ENCODE peak calls at places on chromosome 15, in nine cellular contexts. One of them, this sample, is unnamed.

GRCh38 chr15:74584204-74584603 is 31.4 kb upstream of the CLK3 start:
- DNase-seq in mucosa of descending colon: no peak
- DNase-seq in HT-29: no peak
- DNase-seq in stimulated activated naive CD8-positive, alpha-beta T cell treated with anti-CD3 and anti-CD28 coated beads, Interleukin-15, Interleukin-2, amounts not matched to agents 100 U/mL and 50 U/mL, for 24 hours: no peak
- DNase-seq in stimulated activated CD4-positive, alpha-beta T cell treated with anti-CD3 and anti-CD28 coated beads, TNF-alpha, amount 100 ng/mL, for 4 hours: no peak
- DNase-seq in NCI-H460: no peak
- DNase-seq in heart left ventricle: no peak
- DNase-seq in naive thymus-derived CD4-positive, alpha-beta T cell: no peak
- DNase-seq in HFF-Myc: no peak
- DNase-seq in this sample: no peak

GRCh38 chr15:88646088-88646405 is 7.2 kb downstream of the ISG20 start:
- DNase-seq in HT-29: no peak
- DNase-seq in stimulated activated CD4-positive, alpha-beta T cell treated with anti-CD3 and anti-CD28 coated beads, TNF-alpha, amount 100 ng/mL, for 4 hours: no peak
- DNase-seq in HFF-Myc: no peak
- DNase-seq in mucosa of descending colon: no peak
- DNase-seq in naive thymus-derived CD4-positive, alpha-beta T cell: no peak
- DNase-seq in stimulated activated naive CD8-positive, alpha-beta T cell treated with anti-CD3 and anti-CD28 coated beads, Interleukin-15, Interleukin-2, amounts not matched to agents 100 U/mL and 50 U/mL, for 24 hours: no peak
- DNase-seq in NCI-H460: no peak
- DNase-seq in heart left ventricle: no peak
- DNase-seq in this sample: no peak

GRCh38 chr15:74768771-74769342 is 13.0 kb upstream of the CSK start:
- DNase-seq in HFF-Myc: no peak
- DNase-seq in naive thymus-derived CD4-positive, alpha-beta T cell: peak; percentile 49
- DNase-seq in stimulated activated naive CD8-positive, alpha-beta T cell treated with anti-CD3 and anti-CD28 coated beads, Interleukin-15, Interleukin-2, amounts not matched to agents 100 U/mL and 50 U/mL, for 24 hours: peak; percentile 78
- DNase-seq in NCI-H460: peak; percentile 65
- DNase-seq in stimulated activated CD4-positive, alpha-beta T cell treated with anti-CD3 and anti-CD28 coated beads, TNF-alpha, amount 100 ng/mL, for 4 hours: peak; percentile 39
- DNase-seq in mucosa of descending colon: peak; percentile 65
- DNase-seq in heart left ventricle: peak; percentile 57
- DNase-seq in HT-29: peak; percentile 75
- DNase-seq in this sample: peak; percentile 24

GRCh38 chr15:98875309-98875708 is 132.3 kb downstream of the PGPEP1L start:
- DNase-seq in stimulated activated naive CD8-positive, alpha-beta T cell treated with anti-CD3 and anti-CD28 coated beads, Interleukin-15, Interleukin-2, amounts not matched to agents 100 U/mL and 50 U/mL, for 24 hours: no peak
- DNase-seq in HFF-Myc: no peak
- DNase-seq in NCI-H460: no peak
- DNase-seq in naive thymus-derived CD4-positive, alpha-beta T cell: no peak
- DNase-seq in mucosa of descending colon: no peak
- DNase-seq in HT-29: no peak
- DNase-seq in stimulated activated CD4-positive, alpha-beta T cell treated with anti-CD3 and anti-CD28 coated beads, TNF-alpha, amount 100 ng/mL, for 4 hours: no peak
- DNase-seq in heart left ventricle: no peak
- DNase-seq in this sample: no peak

GRCh38 chr15:35546581-35547381 is 816 bp upstream of the DPH6 start:
- DNase-seq in HT-29: no peak
- DNase-seq in heart left ventricle: no peak
- DNase-seq in naive thymus-derived CD4-positive, alpha-beta T cell: no peak
- DNase-seq in NCI-H460: no peak
- DNase-seq in HFF-Myc: no peak
- DNase-seq in stimulated activated CD4-positive, alpha-beta T cell treated with anti-CD3 and anti-CD28 coated beads, TNF-alpha, amount 100 ng/mL, for 4 hours: no peak
- DNase-seq in mucosa of descending colon: no peak
- DNase-seq in stimulated activated naive CD8-positive, alpha-beta T cell treated with anti-CD3 and anti-CD28 coated beads, Interleukin-15, Interleukin-2, amounts not matched to agents 100 U/mL and 50 U/mL, for 24 hours: peak; percentile 6
- DNase-seq in this sample: no peak

GRCh38 chr15:43776718-43777292 is at the start of gene ELL3:
- DNase-seq in naive thymus-derived CD4-positive, alpha-beta T cell: peak; percentile 73
- DNase-seq in HFF-Myc: no peak
- DNase-seq in mucosa of descending colon: peak; percentile 92
- DNase-seq in stimulated activated CD4-positive, alpha-beta T cell treated with anti-CD3 and anti-CD28 coated beads, TNF-alpha, amount 100 ng/mL, for 4 hours: peak; percentile 69
- DNase-seq in HT-29: peak; percentile 94
- DNase-seq in stimulated activated naive CD8-positive, alpha-beta T cell treated with anti-CD3 and anti-CD28 coated beads, Interleukin-15, Interleukin-2, amounts not matched to agents 100 U/mL and 50 U/mL, for 24 hours: peak; percentile 85
- DNase-seq in heart left ventricle: peak; percentile 78
- DNase-seq in NCI-H460: peak; percentile 73
- DNase-seq in this sample: no peak

GRCh38 chr15:92159906-92160841 is 233.5 kb upstream of the ST8SIA2 start:
- DNase-seq in HFF-Myc: no peak
- DNase-seq in NCI-H460: no peak
- DNase-seq in stimulated activated naive CD8-positive, alpha-beta T cell treated with anti-CD3 and anti-CD28 coated beads, Interleukin-15, Interleukin-2, amounts not matched to agents 100 U/mL and 50 U/mL, for 24 hours: no peak
- DNase-seq in mucosa of descending colon: no peak
- DNase-seq in stimulated activated CD4-positive, alpha-beta T cell treated with anti-CD3 and anti-CD28 coated beads, TNF-alpha, amount 100 ng/mL, for 4 hours: no peak
- DNase-seq in HT-29: no peak
- DNase-seq in heart left ventricle: no peak
- DNase-seq in naive thymus-derived CD4-positive, alpha-beta T cell: no peak
- DNase-seq in this sample: no peak

GRCh38 chr15:64430000-64430735 is 30.2 kb upstream of the ZNF609 start:
- DNase-seq in HT-29: no peak
- DNase-seq in mucosa of descending colon: no peak
- DNase-seq in stimulated activated naive CD8-positive, alpha-beta T cell treated with anti-CD3 and anti-CD28 coated beads, Interleukin-15, Interleukin-2, amounts not matched to agents 100 U/mL and 50 U/mL, for 24 hours: no peak
- DNase-seq in NCI-H460: no peak
- DNase-seq in stimulated activated CD4-positive, alpha-beta T cell treated with anti-CD3 and anti-CD28 coated beads, TNF-alpha, amount 100 ng/mL, for 4 hours: no peak
- DNase-seq in HFF-Myc: peak; percentile 88
- DNase-seq in heart left ventricle: peak; percentile 22
- DNase-seq in naive thymus-derived CD4-positive, alpha-beta T cell: peak; percentile 80
- DNase-seq in this sample: peak; percentile 89

GRCh38 chr15:88612186-88612796 is 8.8 kb upstream of the AEN start:
- DNase-seq in NCI-H460: no peak
- DNase-seq in stimulated activated naive CD8-positive, alpha-beta T cell treated with anti-CD3 and anti-CD28 coated beads, Interleukin-15, Interleukin-2, amounts not matched to agents 100 U/mL and 50 U/mL, for 24 hours: no peak
- DNase-seq in mucosa of descending colon: no peak
- DNase-seq in heart left ventricle: no peak
- DNase-seq in naive thymus-derived CD4-positive, alpha-beta T cell: no peak
- DNase-seq in HFF-Myc: no peak
- DNase-seq in stimulated activated CD4-positive, alpha-beta T cell treated with anti-CD3 and anti-CD28 coated beads, TNF-alpha, amount 100 ng/mL, for 4 hours: no peak
- DNase-seq in HT-29: no peak
- DNase-seq in this sample: no peak

GRCh38 chr15:98174286-98174685 is 213.8 kb downstream of the ARRDC4 start:
- DNase-seq in NCI-H460: no peak
- DNase-seq in mucosa of descending colon: no peak
- DNase-seq in naive thymus-derived CD4-positive, alpha-beta T cell: no peak
- DNase-seq in HFF-Myc: no peak
- DNase-seq in heart left ventricle: no peak
- DNase-seq in stimulated activated naive CD8-positive, alpha-beta T cell treated with anti-CD3 and anti-CD28 coated beads, Interleukin-15, Interleukin-2, amounts not matched to agents 100 U/mL and 50 U/mL, for 24 hours: no peak
- DNase-seq in HT-29: peak; percentile 21
- DNase-seq in stimulated activated CD4-positive, alpha-beta T cell treated with anti-CD3 and anti-CD28 coated beads, TNF-alpha, amount 100 ng/mL, for 4 hours: no peak
- DNase-seq in this sample: no peak

GRCh38 chr15:25597576-25597975 is 158.8 kb upstream of the UBE3A start:
- DNase-seq in mucosa of descending colon: no peak
- DNase-seq in stimulated activated CD4-positive, alpha-beta T cell treated with anti-CD3 and anti-CD28 coated beads, TNF-alpha, amount 100 ng/mL, for 4 hours: no peak
- DNase-seq in NCI-H460: no peak
- DNase-seq in naive thymus-derived CD4-positive, alpha-beta T cell: no peak
- DNase-seq in HT-29: no peak
- DNase-seq in HFF-Myc: no peak
- DNase-seq in heart left ventricle: no peak
- DNase-seq in stimulated activated naive CD8-positive, alpha-beta T cell treated with anti-CD3 and anti-CD28 coated beads, Interleukin-15, Interleukin-2, amounts not matched to agents 100 U/mL and 50 U/mL, for 24 hours: no peak
- DNase-seq in this sample: no peak

GRCh38 chr15:48331796-48332641 is 790 bp downstream of the DUT start:
- DNase-seq in heart left ventricle: peak; percentile 83
- DNase-seq in stimulated activated naive CD8-positive, alpha-beta T cell treated with anti-CD3 and anti-CD28 coated beads, Interleukin-15, Interleukin-2, amounts not matched to agents 100 U/mL and 50 U/mL, for 24 hours: peak; percentile 82
- DNase-seq in NCI-H460: peak; percentile 39
- DNase-seq in stimulated activated CD4-positive, alpha-beta T cell treated with anti-CD3 and anti-CD28 coated beads, TNF-alpha, amount 100 ng/mL, for 4 hours: peak; percentile 53
- DNase-seq in mucosa of descending colon: peak; percentile 81
- DNase-seq in HT-29: peak; percentile 38
- DNase-seq in naive thymus-derived CD4-positive, alpha-beta T cell: peak; percentile 59
- DNase-seq in HFF-Myc: peak; percentile 38
- DNase-seq in this sample: no peak

GRCh38 chr15:58546635-58547627 is 115.1 kb downstream of the LIPC start:
- DNase-seq in naive thymus-derived CD4-positive, alpha-beta T cell: no peak
- DNase-seq in stimulated activated CD4-positive, alpha-beta T cell treated with anti-CD3 and anti-CD28 coated beads, TNF-alpha, amount 100 ng/mL, for 4 hours: no peak
- DNase-seq in heart left ventricle: peak; percentile 65
- DNase-seq in stimulated activated naive CD8-positive, alpha-beta T cell treated with anti-CD3 and anti-CD28 coated beads, Interleukin-15, Interleukin-2, amounts not matched to agents 100 U/mL and 50 U/mL, for 24 hours: no peak
- DNase-seq in HFF-Myc: peak; percentile 41
- DNase-seq in mucosa of descending colon: no peak
- DNase-seq in HT-29: peak; percentile 45
- DNase-seq in NCI-H460: no peak
- DNase-seq in this sample: no peak

GRCh38 chr15:42404461-42405235 is 45.3 kb downstream of the CAPN3 start:
- DNase-seq in stimulated activated CD4-positive, alpha-beta T cell treated with anti-CD3 and anti-CD28 coated beads, TNF-alpha, amount 100 ng/mL, for 4 hours: no peak
- DNase-seq in heart left ventricle: no peak
- DNase-seq in HT-29: no peak
- DNase-seq in HFF-Myc: no peak
- DNase-seq in mucosa of descending colon: no peak
- DNase-seq in NCI-H460: no peak
- DNase-seq in naive thymus-derived CD4-positive, alpha-beta T cell: no peak
- DNase-seq in stimulated activated naive CD8-positive, alpha-beta T cell treated with anti-CD3 and anti-CD28 coated beads, Interleukin-15, Interleukin-2, amounts not matched to agents 100 U/mL and 50 U/mL, for 24 hours: no peak
- DNase-seq in this sample: no peak

GRCh38 chr15:42619641-42620371 is 44.4 kb downstream of the STARD9 start:
- DNase-seq in mucosa of descending colon: no peak
- DNase-seq in HFF-Myc: no peak
- DNase-seq in naive thymus-derived CD4-positive, alpha-beta T cell: no peak
- DNase-seq in stimulated activated naive CD8-positive, alpha-beta T cell treated with anti-CD3 and anti-CD28 coated beads, Interleukin-15, Interleukin-2, amounts not matched to agents 100 U/mL and 50 U/mL, for 24 hours: no peak
- DNase-seq in heart left ventricle: no peak
- DNase-seq in NCI-H460: no peak
- DNase-seq in HT-29: no peak
- DNase-seq in stimulated activated CD4-positive, alpha-beta T cell treated with anti-CD3 and anti-CD28 coated beads, TNF-alpha, amount 100 ng/mL, for 4 hours: no peak
- DNase-seq in this sample: no peak

GRCh38 chr15:62362608-62363007 is 197.5 kb upstream of the C2CD4B start:
- DNase-seq in HT-29: no peak
- DNase-seq in mucosa of descending colon: no peak
- DNase-seq in naive thymus-derived CD4-positive, alpha-beta T cell: no peak
- DNase-seq in stimulated activated CD4-positive, alpha-beta T cell treated with anti-CD3 and anti-CD28 coated beads, TNF-alpha, amount 100 ng/mL, for 4 hours: no peak
- DNase-seq in HFF-Myc: no peak
- DNase-seq in heart left ventricle: no peak
- DNase-seq in NCI-H460: no peak
- DNase-seq in stimulated activated naive CD8-positive, alpha-beta T cell treated with anti-CD3 and anti-CD28 coated beads, Interleukin-15, Interleukin-2, amounts not matched to agents 100 U/mL and 50 U/mL, for 24 hours: no peak
- DNase-seq in this sample: no peak

GRCh38 chr15:96416934-96417759 is 86.6 kb downstream of the NR2F2 start:
- DNase-seq in mucosa of descending colon: no peak
- DNase-seq in HFF-Myc: no peak
- DNase-seq in stimulated activated CD4-positive, alpha-beta T cell treated with anti-CD3 and anti-CD28 coated beads, TNF-alpha, amount 100 ng/mL, for 4 hours: no peak
- DNase-seq in heart left ventricle: no peak
- DNase-seq in NCI-H460: no peak
- DNase-seq in HT-29: no peak
- DNase-seq in stimulated activated naive CD8-positive, alpha-beta T cell treated with anti-CD3 and anti-CD28 coated beads, Interleukin-15, Interleukin-2, amounts not matched to agents 100 U/mL and 50 U/mL, for 24 hours: no peak
- DNase-seq in naive thymus-derived CD4-positive, alpha-beta T cell: no peak
- DNase-seq in this sample: no peak

GRCh38 chr15:34610388-34610787 is 26.9 kb upstream of the GOLGA8B start:
- DNase-seq in stimulated activated CD4-positive, alpha-beta T cell treated with anti-CD3 and anti-CD28 coated beads, TNF-alpha, amount 100 ng/mL, for 4 hours: no peak
- DNase-seq in stimulated activated naive CD8-positive, alpha-beta T cell treated with anti-CD3 and anti-CD28 coated beads, Interleukin-15, Interleukin-2, amounts not matched to agents 100 U/mL and 50 U/mL, for 24 hours: no peak
- DNase-seq in NCI-H460: peak; percentile 11
- DNase-seq in naive thymus-derived CD4-positive, alpha-beta T cell: peak; percentile 14
- DNase-seq in mucosa of descending colon: no peak
- DNase-seq in HT-29: peak; percentile 45
- DNase-seq in HFF-Myc: no peak
- DNase-seq in heart left ventricle: no peak
- DNase-seq in this sample: no peak

GRCh38 chr15:66261056-66261455 is 7.5 kb upstream of the MEGF11 start:
- DNase-seq in mucosa of descending colon: no peak
- DNase-seq in HT-29: no peak
- DNase-seq in heart left ventricle: no peak
- DNase-seq in HFF-Myc: no peak
- DNase-seq in stimulated activated naive CD8-positive, alpha-beta T cell treated with anti-CD3 and anti-CD28 coated beads, Interleukin-15, Interleukin-2, amounts not matched to agents 100 U/mL and 50 U/mL, for 24 hours: no peak
- DNase-seq in stimulated activated CD4-positive, alpha-beta T cell treated with anti-CD3 and anti-CD28 coated beads, TNF-alpha, amount 100 ng/mL, for 4 hours: no peak
- DNase-seq in naive thymus-derived CD4-positive, alpha-beta T cell: no peak
- DNase-seq in NCI-H460: no peak
- DNase-seq in this sample: no peak

GRCh38 chr15:70257573-70258220 is 160.0 kb upstream of the TLE3 start:
- DNase-seq in NCI-H460: no peak
- DNase-seq in HT-29: no peak
- DNase-seq in HFF-Myc: no peak
- DNase-seq in mucosa of descending colon: no peak
- DNase-seq in stimulated activated CD4-positive, alpha-beta T cell treated with anti-CD3 and anti-CD28 coated beads, TNF-alpha, amount 100 ng/mL, for 4 hours: no peak
- DNase-seq in naive thymus-derived CD4-positive, alpha-beta T cell: no peak
- DNase-seq in heart left ventricle: no peak
- DNase-seq in stimulated activated naive CD8-positive, alpha-beta T cell treated with anti-CD3 and anti-CD28 coated beads, Interleukin-15, Interleukin-2, amounts not matched to agents 100 U/mL and 50 U/mL, for 24 hours: no peak
- DNase-seq in this sample: no peak

GRCh38 chr15:60326824-60327654 is 70.7 kb downstream of the ANXA2 start:
- DNase-seq in stimulated activated naive CD8-positive, alpha-beta T cell treated with anti-CD3 and anti-CD28 coated beads, Interleukin-15, Interleukin-2, amounts not matched to agents 100 U/mL and 50 U/mL, for 24 hours: peak; percentile 17
- DNase-seq in mucosa of descending colon: no peak
- DNase-seq in heart left ventricle: no peak
- DNase-seq in stimulated activated CD4-positive, alpha-beta T cell treated with anti-CD3 and anti-CD28 coated beads, TNF-alpha, amount 100 ng/mL, for 4 hours: no peak
- DNase-seq in HFF-Myc: peak; percentile 36
- DNase-seq in HT-29: peak; percentile 91
- DNase-seq in naive thymus-derived CD4-positive, alpha-beta T cell: peak; percentile 61
- DNase-seq in NCI-H460: peak; percentile 65
- DNase-seq in this sample: peak; percentile 44

GRCh38 chr15:99410477-99410876 is 155.3 kb upstream of the MEF2A start:
- DNase-seq in naive thymus-derived CD4-positive, alpha-beta T cell: no peak
- DNase-seq in stimulated activated naive CD8-positive, alpha-beta T cell treated with anti-CD3 and anti-CD28 coated beads, Interleukin-15, Interleukin-2, amounts not matched to agents 100 U/mL and 50 U/mL, for 24 hours: no peak
- DNase-seq in mucosa of descending colon: no peak
- DNase-seq in NCI-H460: no peak
- DNase-seq in HFF-Myc: no peak
- DNase-seq in HT-29: no peak
- DNase-seq in stimulated activated CD4-positive, alpha-beta T cell treated with anti-CD3 and anti-CD28 coated beads, TNF-alpha, amount 100 ng/mL, for 4 hours: no peak
- DNase-seq in heart left ventricle: no peak
- DNase-seq in this sample: no peak

GRCh38 chr15:34984884-34985630 is 3.0 kb downstream of the ZNF770 start:
- DNase-seq in HFF-Myc: no peak
- DNase-seq in NCI-H460: no peak
- DNase-seq in stimulated activated naive CD8-positive, alpha-beta T cell treated with anti-CD3 and anti-CD28 coated beads, Interleukin-15, Interleukin-2, amounts not matched to agents 100 U/mL and 50 U/mL, for 24 hours: no peak
- DNase-seq in stimulated activated CD4-positive, alpha-beta T cell treated with anti-CD3 and anti-CD28 coated beads, TNF-alpha, amount 100 ng/mL, for 4 hours: no peak
- DNase-seq in naive thymus-derived CD4-positive, alpha-beta T cell: no peak
- DNase-seq in HT-29: no peak
- DNase-seq in heart left ventricle: no peak
- DNase-seq in mucosa of descending colon: no peak
- DNase-seq in this sample: no peak

GRCh38 chr15:54159044-54159443 is 180.8 kb downstream of the UNC13C start:
- DNase-seq in heart left ventricle: no peak
- DNase-seq in HFF-Myc: no peak
- DNase-seq in stimulated activated CD4-positive, alpha-beta T cell treated with anti-CD3 and anti-CD28 coated beads, TNF-alpha, amount 100 ng/mL, for 4 hours: no peak
- DNase-seq in naive thymus-derived CD4-positive, alpha-beta T cell: no peak
- DNase-seq in NCI-H460: no peak
- DNase-seq in stimulated activated naive CD8-positive, alpha-beta T cell treated with anti-CD3 and anti-CD28 coated beads, Interleukin-15, Interleukin-2, amounts not matched to agents 100 U/mL and 50 U/mL, for 24 hours: no peak
- DNase-seq in HT-29: no peak
- DNase-seq in mucosa of descending colon: no peak
- DNase-seq in this sample: no peak

GRCh38 chr15:49624046-49624445 is 3.2 kb downstream of the DTWD1 start:
- DNase-seq in stimulated activated CD4-positive, alpha-beta T cell treated with anti-CD3 and anti-CD28 coated beads, TNF-alpha, amount 100 ng/mL, for 4 hours: no peak
- DNase-seq in mucosa of descending colon: no peak
- DNase-seq in heart left ventricle: no peak
- DNase-seq in HT-29: no peak
- DNase-seq in naive thymus-derived CD4-positive, alpha-beta T cell: no peak
- DNase-seq in HFF-Myc: no peak
- DNase-seq in stimulated activated naive CD8-positive, alpha-beta T cell treated with anti-CD3 and anti-CD28 coated beads, Interleukin-15, Interleukin-2, amounts not matched to agents 100 U/mL and 50 U/mL, for 24 hours: no peak
- DNase-seq in NCI-H460: no peak
- DNase-seq in this sample: no peak

GRCh38 chr15:81280696-81281095 is 43.2 kb downstream of the STARD5 start:
- DNase-seq in heart left ventricle: no peak
- DNase-seq in mucosa of descending colon: no peak
- DNase-seq in stimulated activated naive CD8-positive, alpha-beta T cell treated with anti-CD3 and anti-CD28 coated beads, Interleukin-15, Interleukin-2, amounts not matched to agents 100 U/mL and 50 U/mL, for 24 hours: no peak
- DNase-seq in NCI-H460: no peak
- DNase-seq in HT-29: no peak
- DNase-seq in naive thymus-derived CD4-positive, alpha-beta T cell: no peak
- DNase-seq in HFF-Myc: no peak
- DNase-seq in stimulated activated CD4-positive, alpha-beta T cell treated with anti-CD3 and anti-CD28 coated beads, TNF-alpha, amount 100 ng/mL, for 4 hours: no peak
- DNase-seq in this sample: no peak

GRCh38 chr15:95446854-95447253 is 883.6 kb upstream of the NR2F2 start:
- DNase-seq in stimulated activated CD4-positive, alpha-beta T cell treated with anti-CD3 and anti-CD28 coated beads, TNF-alpha, amount 100 ng/mL, for 4 hours: no peak
- DNase-seq in stimulated activated naive CD8-positive, alpha-beta T cell treated with anti-CD3 and anti-CD28 coated beads, Interleukin-15, Interleukin-2, amounts not matched to agents 100 U/mL and 50 U/mL, for 24 hours: peak; percentile 14
- DNase-seq in heart left ventricle: no peak
- DNase-seq in NCI-H460: no peak
- DNase-seq in mucosa of descending colon: no peak
- DNase-seq in HFF-Myc: no peak
- DNase-seq in HT-29: no peak
- DNase-seq in naive thymus-derived CD4-positive, alpha-beta T cell: peak; percentile 71
- DNase-seq in this sample: no peak

GRCh38 chr15:55250392-55250791 is 39.2 kb downstream of the RAB27A start:
- DNase-seq in HT-29: no peak
- DNase-seq in mucosa of descending colon: no peak
- DNase-seq in stimulated activated naive CD8-positive, alpha-beta T cell treated with anti-CD3 and anti-CD28 coated beads, Interleukin-15, Interleukin-2, amounts not matched to agents 100 U/mL and 50 U/mL, for 24 hours: no peak
- DNase-seq in NCI-H460: peak; percentile 69
- DNase-seq in naive thymus-derived CD4-positive, alpha-beta T cell: no peak
- DNase-seq in heart left ventricle: no peak
- DNase-seq in HFF-Myc: peak; percentile 22
- DNase-seq in stimulated activated CD4-positive, alpha-beta T cell treated with anti-CD3 and anti-CD28 coated beads, TNF-alpha, amount 100 ng/mL, for 4 hours: no peak
- DNase-seq in this sample: peak; percentile 95

GRCh38 chr15:25327671-25328070 is 111.2 kb downstream of the UBE3A start:
- DNase-seq in naive thymus-derived CD4-positive, alpha-beta T cell: no peak
- DNase-seq in stimulated activated CD4-positive, alpha-beta T cell treated with anti-CD3 and anti-CD28 coated beads, TNF-alpha, amount 100 ng/mL, for 4 hours: no peak
- DNase-seq in heart left ventricle: no peak
- DNase-seq in mucosa of descending colon: no peak
- DNase-seq in HT-29: peak; percentile 44
- DNase-seq in stimulated activated naive CD8-positive, alpha-beta T cell treated with anti-CD3 and anti-CD28 coated beads, Interleukin-15, Interleukin-2, amounts not matched to agents 100 U/mL and 50 U/mL, for 24 hours: no peak
- DNase-seq in HFF-Myc: no peak
- DNase-seq in NCI-H460: no peak
- DNase-seq in this sample: no peak

GRCh38 chr15:83499476-83499875 is 52.3 kb downstream of the SH3GL3 start:
- DNase-seq in heart left ventricle: no peak
- DNase-seq in HFF-Myc: no peak
- DNase-seq in naive thymus-derived CD4-positive, alpha-beta T cell: no peak
- DNase-seq in stimulated activated naive CD8-positive, alpha-beta T cell treated with anti-CD3 and anti-CD28 coated beads, Interleukin-15, Interleukin-2, amounts not matched to agents 100 U/mL and 50 U/mL, for 24 hours: no peak
- DNase-seq in mucosa of descending colon: no peak
- DNase-seq in NCI-H460: no peak
- DNase-seq in stimulated activated CD4-positive, alpha-beta T cell treated with anti-CD3 and anti-CD28 coated beads, TNF-alpha, amount 100 ng/mL, for 4 hours: no peak
- DNase-seq in HT-29: no peak
- DNase-seq in this sample: no peak

This sample was measured in fibroblast of the conjunctiva.